ENCODE peak calls at places on chromosome 6, in four cellular contexts. One of them, this sample, is unnamed.

GRCh38 chr6:15250440-15251168 is 4.7 kb downstream of the JARID2 start:
- DNase-seq in GM06990: no peak
- DNase-seq in coronary artery: no peak
- DNase-seq in bronchial epithelial cell: no peak
- DNase-seq in this sample: no peak

GRCh38 chr6:98957440-98957839 is 9.7 kb upstream of the FBXL4 start:
- DNase-seq in coronary artery: no peak
- DNase-seq in bronchial epithelial cell: peak
- DNase-seq in GM06990: no peak
- DNase-seq in this sample: no peak

GRCh38 chr6:7591770-7592169 is 1.8 kb downstream of the SNRNP48 start:
- DNase-seq in bronchial epithelial cell: no peak
- DNase-seq in coronary artery: no peak
- DNase-seq in GM06990: no peak
- DNase-seq in this sample: no peak

GRCh38 chr6:4270799-4271198 is 135.4 kb upstream of the ECI2 start:
- DNase-seq in bronchial epithelial cell: peak
- DNase-seq in coronary artery: no peak
- DNase-seq in GM06990: no peak
- DNase-seq in this sample: no peak

GRCh38 chr6:46393940-46394337 is 97.3 kb downstream of the RCAN2 start:
- DNase-seq in GM06990: no peak
- DNase-seq in bronchial epithelial cell: no peak
- DNase-seq in coronary artery: no peak
- DNase-seq in this sample: no peak

GRCh38 chr6:16274519-16275229 is 36.3 kb downstream of the GMPR start:
- DNase-seq in GM06990: no peak
- DNase-seq in coronary artery: no peak
- DNase-seq in bronchial epithelial cell: no peak
- DNase-seq in this sample: no peak

GRCh38 chr6:13992417-13993055 is 67.8 kb downstream of the RNF182 start:
- DNase-seq in GM06990: no peak
- DNase-seq in bronchial epithelial cell: peak
- DNase-seq in coronary artery: no peak
- DNase-seq in this sample: no peak

GRCh38 chr6:128280960-128281359 is 239.4 kb downstream of the PTPRK start:
- DNase-seq in bronchial epithelial cell: no peak
- DNase-seq in coronary artery: no peak
- DNase-seq in GM06990: no peak
- DNase-seq in this sample: no peak

GRCh38 chr6:156391977-156392376 is 385.2 kb upstream of the ARID1B start:
- DNase-seq in coronary artery: no peak
- DNase-seq in GM06990: no peak
- DNase-seq in bronchial epithelial cell: no peak
- DNase-seq in this sample: no peak

GRCh38 chr6:161222706-161223234 is 51.1 kb downstream of the AGPAT4 start:
- DNase-seq in coronary artery: peak
- DNase-seq in bronchial epithelial cell: no peak
- DNase-seq in GM06990: no peak
- DNase-seq in this sample: no peak

GRCh38 chr6:3523966-3524365 is 67.1 kb upstream of the SLC22A23 start:
- DNase-seq in GM06990: no peak
- DNase-seq in coronary artery: no peak
- DNase-seq in bronchial epithelial cell: no peak
- DNase-seq in this sample: no peak

GRCh38 chr6:118876201-118876600 is 17.8 kb upstream of the ASF1A start:
- DNase-seq in coronary artery: no peak
- DNase-seq in GM06990: no peak
- DNase-seq in bronchial epithelial cell: peak
- DNase-seq in this sample: no peak

GRCh38 chr6:17349437-17349836 is 44.0 kb upstream of the CAP2 start:
- DNase-seq in bronchial epithelial cell: peak
- DNase-seq in coronary artery: no peak
- DNase-seq in GM06990: no peak
- DNase-seq in this sample: no peak

GRCh38 chr6:47276377-47276776 is 33.3 kb downstream of the TNFRSF21 start:
- DNase-seq in coronary artery: no peak
- DNase-seq in bronchial epithelial cell: no peak
- DNase-seq in GM06990: no peak
- DNase-seq in this sample: no peak

GRCh38 chr6:51386347-51386836 is 567.7 kb downstream of the TFAP2B start:
- DNase-seq in GM06990: no peak
- DNase-seq in bronchial epithelial cell: no peak
- DNase-seq in coronary artery: no peak
- DNase-seq in this sample: no peak

GRCh38 chr6:148080311-148080710 is 262.3 kb upstream of the SASH1 start:
- DNase-seq in bronchial epithelial cell: no peak
- DNase-seq in GM06990: no peak
- DNase-seq in coronary artery: no peak
- DNase-seq in this sample: no peak

GRCh38 chr6:5084192-5084786 is 852 bp upstream of the PPP1R3G start:
- DNase-seq in bronchial epithelial cell: no peak
- DNase-seq in coronary artery: no peak
- DNase-seq in GM06990: no peak
- DNase-seq in this sample: no peak

GRCh38 chr6:9504191-9504590 is 910.7 kb downstream of the TFAP2A start:
- DNase-seq in GM06990: no peak
- DNase-seq in bronchial epithelial cell: no peak
- DNase-seq in coronary artery: no peak
- DNase-seq in this sample: no peak

GRCh38 chr6:110589865-110590513 is 113.6 kb upstream of the SLC22A16 start:
- DNase-seq in GM06990: peak
- DNase-seq in bronchial epithelial cell: no peak
- DNase-seq in coronary artery: no peak
- DNase-seq in this sample: peak

GRCh38 chr6:150093397-150093796 is 24.5 kb upstream of the ULBP3 start:
- DNase-seq in GM06990: no peak
- DNase-seq in coronary artery: peak
- DNase-seq in bronchial epithelial cell: no peak
- DNase-seq in this sample: no peak

GRCh38 chr6:43871284-43871683 is 101.3 kb downstream of the VEGFA start:
- DNase-seq in bronchial epithelial cell: no peak
- DNase-seq in GM06990: no peak
- DNase-seq in coronary artery: no peak
- DNase-seq in this sample: no peak

GRCh38 chr6:39295538-39295937 is 18.7 kb downstream of the KCNK17 start:
- DNase-seq in coronary artery: no peak
- DNase-seq in GM06990: no peak
- DNase-seq in bronchial epithelial cell: no peak
- DNase-seq in this sample: no peak

GRCh38 chr6:32944265-32944664 is 3.4 kb upstream of the HLA-DMB start:
- DNase-seq in coronary artery: no peak
- DNase-seq in bronchial epithelial cell: no peak
- DNase-seq in GM06990: peak
- DNase-seq in this sample: peak

GRCh38 chr6:138891255-138891986 is 95.5 kb downstream of the ECT2L start:
- DNase-seq in coronary artery: no peak
- DNase-seq in GM06990: no peak
- DNase-seq in bronchial epithelial cell: peak
- DNase-seq in this sample: no peak

GRCh38 chr6:126302191-126302590 is 37.7 kb upstream of the CENPW start:
- DNase-seq in coronary artery: no peak
- DNase-seq in GM06990: no peak
- DNase-seq in bronchial epithelial cell: peak
- DNase-seq in this sample: no peak

GRCh38 chr6:148611213-148611612 is 135.6 kb upstream of the UST start:
- DNase-seq in GM06990: no peak
- DNase-seq in coronary artery: peak
- DNase-seq in bronchial epithelial cell: peak
- DNase-seq in this sample: no peak